ENCODE peak calls at places on chromosomes 13 and 19, in nine cellular contexts. U, E, H, X, P, B, G, N and J are unnamed samples. For H3K9me3, the result is how much of the 10 kb centered on the place peaks cover.

GRCh38 chr19:42288881-42289555 is 12.9 kb upstream of the PRR19 start:
- DNase-seq in U (no peak), E (no peak), H (no peak), X (no peak), P (no peak), B (no peak), G (no peak), N (no peak), J (no peak)

GRCh38 chr13:107681611-107682010 is 533.7 kb downstream of the LIG4 start:
- DNase-seq in U (no peak), E (no peak), H (no peak), X (no peak), P (no peak), B (no peak), G (no peak), N (no peak), J (no peak)

GRCh38 chr13:25806304-25806974 is 245.4 kb downstream of the SHISA2 start:
- DNase-seq in U (no peak), E (no peak), H (no peak), X (no peak), P (no peak), B (no peak), G (no peak), N (peak), J (no peak)

GRCh38 chr19:38543807-38544568 is 73.8 kb downstream of the MAP4K1 start:
- DNase-seq in U (peak), E (no peak), H (peak), X (peak), P (peak), B (peak), G (peak), N (peak), J (no peak)

GRCh38 chr19:3759482-3760254 is 1.8 kb downstream of the APBA3 start:
- DNase-seq in U (no peak), E (no peak), H (no peak), X (no peak), P (no peak), B (no peak), G (no peak), N (no peak), J (no peak)

GRCh38 chr13:73365681-73366080 is 306.9 kb downstream of the KLF5 start:
- DNase-seq in U (no peak), E (no peak), H (no peak), X (no peak), P (no peak), B (no peak), G (no peak), N (no peak), J (no peak)

GRCh38 chr13:26133851-26134250 is 82.0 kb upstream of the SHISA2 start:
- DNase-seq in U (no peak), E (no peak), H (no peak), X (no peak), P (no peak), B (no peak), G (no peak), N (no peak), J (no peak)

GRCh38 chr19:33348301-33349010 is 25.1 kb upstream of the CEBPG start:
- DNase-seq in U (peak), E (no peak), H (no peak), X (no peak), P (no peak), B (no peak), G (no peak), N (no peak), J (no peak)

GRCh38 chr13:25752957-25753540 is 298.8 kb downstream of the SHISA2 start:
- DNase-seq in U (peak), E (no peak), H (peak), X (peak), P (peak), B (no peak), G (peak), N (peak), J (no peak)

GRCh38 chr19:44617481-44617880 is 4.1 kb downstream of the IGSF23 start:
- DNase-seq in U (no peak), E (no peak), H (no peak), X (no peak), P (no peak), B (no peak), G (no peak), N (no peak), J (no peak)

GRCh38 chr13:73310366-73310765 is 251.6 kb downstream of the KLF5 start:
- DNase-seq in U (no peak), E (no peak), H (no peak), X (no peak), P (no peak), B (no peak), G (no peak), N (no peak), J (no peak)

GRCh38 chr13:100673831-100674362 is 698 bp downstream of the TMTC4 start:
- DNase-seq in U (peak), E (peak), H (peak), X (peak), P (no peak), B (peak), G (peak), N (peak), J (peak)

GRCh38 chr13:23959231-23959862 is 62.0 kb upstream of the C1QTNF9B start:
- DNase-seq in U (peak), E (no peak), H (no peak), X (no peak), P (no peak), B (no peak), G (no peak), N (no peak), J (no peak)

GRCh38 chr13:32989331-32989730 is 26.9 kb upstream of the KL start:
- DNase-seq in U (no peak), E (no peak), H (no peak), X (no peak), P (no peak), B (no peak), G (no peak), N (no peak), J (no peak)

GRCh38 chr13:66831317-66831716 is 398.8 kb downstream of the PCDH9 start:
- DNase-seq in U (no peak), E (no peak), H (no peak), X (no peak), P (no peak), B (no peak), G (no peak), N (no peak), J (no peak)

GRCh38 chr13:23715092-23715761 is 145.0 kb downstream of the TNFRSF19 start:
- DNase-seq in U (no peak), E (no peak), H (no peak), X (no peak), P (no peak), B (no peak), G (no peak), N (no peak), J (no peak)

GRCh38 chr19:5784581-5785147 is at the start of gene PRR22:
- DNase-seq in U (no peak), E (no peak), H (no peak), X (no peak), P (no peak), B (no peak), G (no peak), N (no peak), J (no peak)

GRCh38 chr13:100664171-100664900 is 10.3 kb downstream of the TMTC4 start:
- DNase-seq in U (no peak), E (no peak), H (no peak), X (no peak), P (no peak), B (no peak), G (no peak), N (no peak), J (no peak)

GRCh38 chr19:40035996-40036395 is 20.0 kb downstream of the ZNF780B start:
- DNase-seq in U (no peak), E (no peak), H (no peak), X (no peak), P (no peak), B (no peak), G (no peak), N (peak), J (no peak)

DNA sequence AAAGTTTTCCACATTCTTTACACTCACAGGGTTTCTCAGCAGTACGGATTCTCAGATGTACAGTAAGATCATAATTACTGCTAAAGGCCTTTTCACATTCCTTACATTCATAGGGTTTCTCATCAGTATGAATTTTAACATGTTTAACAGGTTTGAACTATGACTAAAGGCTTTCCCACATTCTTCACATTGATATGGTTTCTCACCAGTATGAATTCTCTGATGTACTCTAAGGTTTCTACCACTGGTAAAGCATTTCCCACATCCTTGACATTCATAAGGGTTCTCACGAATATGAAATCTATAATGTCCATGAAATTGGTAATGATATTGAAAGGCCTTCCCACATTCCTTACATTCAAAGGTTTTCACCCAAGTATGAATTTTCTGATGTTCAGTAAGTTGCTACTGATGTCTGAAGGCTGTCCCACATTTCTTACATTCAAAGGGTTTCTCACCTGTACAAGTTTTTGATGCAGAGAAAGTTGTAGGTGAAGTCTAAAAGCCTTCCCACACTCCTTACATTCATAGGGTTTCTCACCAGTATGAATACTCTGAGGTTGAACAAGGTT is 22.0 kb downstream of the ZNF780B start:
- DNase-seq in U (no peak), E (no peak), H (no peak), X (no peak), P (no peak), B (no peak), G (no peak), N (no peak), J (no peak)
- H3K9me3 ChIP-seq in U (under half), E (half or more), H (half or more), X (under half), P (under half), B (half or more), G (half or more), N (under half), J (under half)

GRCh38 chr13:51825681-51826254 is 19.2 kb downstream of the TMEM272 start:
- DNase-seq in U (no peak), E (peak), H (no peak), X (no peak), P (no peak), B (no peak), G (no peak), N (no peak), J (no peak)

GRCh38 chr13:51823861-51824260 is 19.9 kb upstream of the DHRS12 start:
- DNase-seq in U (no peak), E (no peak), H (no peak), X (no peak), P (no peak), B (no peak), G (no peak), N (no peak), J (no peak)

GRCh38 chr13:51826606-51827005 is 18.4 kb downstream of the TMEM272 start:
- DNase-seq in U (peak), E (peak), H (no peak), X (no peak), P (no peak), B (no peak), G (peak), N (no peak), J (no peak)

GRCh38 chr13:51823351-51823750 is 19.4 kb upstream of the DHRS12 start:
- DNase-seq in U (no peak), E (no peak), H (no peak), X (no peak), P (no peak), B (no peak), G (no peak), N (no peak), J (no peak)

GRCh38 chr13:51825165-51825592 is 19.8 kb downstream of the TMEM272 start:
- DNase-seq in U (peak), E (peak), H (no peak), X (no peak), P (no peak), B (no peak), G (no peak), N (no peak), J (no peak)
- H3K9me3 ChIP-seq in U (under half), E (under half), H (under half), X (under half), P (under half), B (under half), G (under half), N (under half), J (under half)

GRCh38 chr19:56934438-56935090 is 94.0 kb upstream of the PEG3 start:
- DNase-seq in U (no peak), E (no peak), H (no peak), X (no peak), P (no peak), B (no peak), G (no peak), N (no peak), J (no peak)
- H3K9me3 ChIP-seq in U (under half), E (under half), H (half or more), X (under half), P (under half), B (under half), G (half or more), N (under half), J (under half)

GRCh38 chr19:21970466-21970865 is 40.3 kb downstream of the ZNF208 start:
- DNase-seq in U (no peak), E (no peak), H (no peak), X (no peak), P (no peak), B (no peak), G (no peak), N (no peak), J (no peak)
- H3K9me3 ChIP-seq in U (under half), E (under half), H (half or more), X (under half), P (under half), B (half or more), G (half or more), N (under half), J (under half)

GRCh38 chr19:27722625-27723024 is 1490.3 kb downstream of the UQCRFS1 start:
- DNase-seq in U (no peak), E (no peak), H (no peak), X (no peak), P (no peak), B (no peak), G (no peak), N (no peak), J (no peak)

GRCh38 chr19:27717825-27718224 is 1495.1 kb downstream of the UQCRFS1 start:
- DNase-seq in U (no peak), E (no peak), H (no peak), X (no peak), P (no peak), B (no peak), G (no peak), N (no peak), J (no peak)

GRCh38 chr19:27719034-27719433 is 1493.9 kb downstream of the UQCRFS1 start:
- DNase-seq in U (no peak), E (no peak), H (no peak), X (no peak), P (no peak), B (no peak), G (no peak), N (no peak), J (no peak)

GRCh38 chr19:27718262-27718661 is 1494.7 kb downstream of the UQCRFS1 start:
- DNase-seq in U (no peak), E (no peak), H (no peak), X (no peak), P (no peak), B (no peak), G (no peak), N (no peak), J (no peak)

GRCh38 chr19:27720155-27720554 is 1492.8 kb downstream of the UQCRFS1 start:
- DNase-seq in U (no peak), E (no peak), H (no peak), X (no peak), P (no peak), B (no peak), G (no peak), N (no peak), J (no peak)
- H3K9me3 ChIP-seq in U (under half), E (under half), H (half or more), X (under half), P (under half), B (under half), G (half or more), N (under half), J (under half)

GRCh38 chr19:20471441-20471840 is 94.1 kb downstream of the ZNF737 start:
- DNase-seq in U (no peak), E (no peak), H (no peak), X (no peak), P (no peak), B (no peak), G (no peak), N (no peak), J (no peak)
- H3K9me3 ChIP-seq in U (under half), E (under half), H (under half), X (under half), P (under half), B (under half), G (half or more), N (under half), J (under half)

GRCh38 chr19:37413243-37414084 is 42.6 kb downstream of the ZNF527 start:
- DNase-seq in U (no peak), E (no peak), H (no peak), X (no peak), P (no peak), B (no peak), G (no peak), N (peak), J (no peak)

DNA sequence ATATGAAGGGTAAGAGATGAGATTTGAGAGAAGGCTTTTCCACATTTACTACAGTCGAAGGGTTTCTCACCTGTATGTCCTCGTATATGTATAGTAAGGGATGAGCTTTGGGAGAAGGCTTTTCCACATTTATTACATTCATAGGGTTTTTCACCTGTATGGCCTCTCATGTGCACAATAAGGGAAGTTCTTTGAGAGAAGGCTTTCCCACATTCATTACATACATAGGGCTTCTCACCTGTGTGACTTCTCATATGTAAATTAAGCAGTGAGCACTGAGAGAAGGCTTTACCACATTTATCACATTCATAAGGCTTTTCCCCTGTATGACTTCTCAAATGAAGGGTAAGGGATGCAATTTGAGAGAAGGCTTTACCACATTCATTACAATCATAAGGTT is 41.8 kb downstream of the ZNF527 start:
- DNase-seq in U (no peak), E (no peak), H (no peak), X (no peak), P (no peak), B (no peak), G (no peak), N (no peak), J (no peak)
- H3K9me3 ChIP-seq in U (under half), E (half or more), H (half or more), X (under half), P (under half), B (half or more), G (half or more), N (under half), J (under half)

GRCh38 chr19:50285833-50286232 is 43.3 kb downstream of the KCNC3 start:
- DNase-seq in U (no peak), E (no peak), H (no peak), X (no peak), P (no peak), B (no peak), G (no peak), N (no peak), J (no peak)
- H3K9me3 ChIP-seq in U (under half), E (under half), H (under half), X (under half), P (under half), B (under half), G (under half), N (under half), J (under half)

GRCh38 chr19:47680858-47681332 is 32.3 kb upstream of the EHD2 start:
- DNase-seq in U (no peak), E (no peak), H (no peak), X (no peak), P (no peak), B (no peak), G (no peak), N (no peak), J (no peak)
- H3K9me3 ChIP-seq in U (under half), E (under half), H (under half), X (under half), P (under half), B (under half), G (under half), N (under half), J (under half)